ENCODE peak calls at places on chromosome 21, in five cellular contexts. One of them, this sample, is unnamed.
A peak's percentile ranks its signal among the peaks of the same experiment; 100 is the strongest.

GRCh38 chr21:36330904-36331303 is 10.9 kb downstream of the MORC3 start:
- DNase-seq in Peyer's patch: peak; percentile 54
- DNase-seq in Caco-2: peak; percentile 62
- DNase-seq in fibroblast of the aortic adventitia: peak; percentile 71
- DNase-seq in heart right ventricle: peak; percentile 29
- DNase-seq in this sample: no peak

GRCh38 chr21:28793043-28793442 is 199.6 kb downstream of the LTN1 start:
- DNase-seq in Peyer's patch: no peak
- DNase-seq in Caco-2: no peak
- DNase-seq in fibroblast of the aortic adventitia: peak; percentile 88
- DNase-seq in heart right ventricle: no peak
- DNase-seq in this sample: no peak

GRCh38 chr21:27213328-27213727 is 246.4 kb upstream of the ADAMTS5 start:
- DNase-seq in Peyer's patch: no peak
- DNase-seq in Caco-2: no peak
- DNase-seq in fibroblast of the aortic adventitia: peak; percentile 66
- DNase-seq in heart right ventricle: no peak
- DNase-seq in this sample: no peak

GRCh38 chr21:34846601-34847112 is 177.9 kb downstream of the CLIC6 start:
- DNase-seq in Peyer's patch: no peak
- DNase-seq in Caco-2: no peak
- DNase-seq in fibroblast of the aortic adventitia: peak; percentile 49
- DNase-seq in heart right ventricle: no peak
- DNase-seq in this sample: no peak

GRCh38 chr21:31538821-31539220 is 120.7 kb upstream of the SOD1 start:
- DNase-seq in Peyer's patch: no peak
- DNase-seq in Caco-2: no peak
- DNase-seq in fibroblast of the aortic adventitia: no peak
- DNase-seq in heart right ventricle: no peak
- DNase-seq in this sample: no peak

GRCh38 chr21:41147096-41147978 is 20.6 kb upstream of the BACE2 start:
- DNase-seq in Peyer's patch: no peak
- DNase-seq in Caco-2: no peak
- DNase-seq in fibroblast of the aortic adventitia: no peak
- DNase-seq in heart right ventricle: no peak
- DNase-seq in this sample: no peak

GRCh38 chr21:29152936-29153335 is 22.5 kb downstream of the MAP3K7CL start:
- DNase-seq in Peyer's patch: no peak
- DNase-seq in Caco-2: no peak
- DNase-seq in fibroblast of the aortic adventitia: no peak
- DNase-seq in heart right ventricle: no peak
- DNase-seq in this sample: no peak

GRCh38 chr21:31597683-31598082 is 61.8 kb upstream of the SOD1 start:
- DNase-seq in Peyer's patch: no peak
- DNase-seq in Caco-2: no peak
- DNase-seq in fibroblast of the aortic adventitia: no peak
- DNase-seq in heart right ventricle: no peak
- DNase-seq in this sample: no peak

GRCh38 chr21:39084979-39085729 is 98.1 kb downstream of the PSMG1 start:
- DNase-seq in Peyer's patch: no peak
- DNase-seq in Caco-2: no peak
- DNase-seq in fibroblast of the aortic adventitia: no peak
- DNase-seq in heart right ventricle: no peak
- DNase-seq in this sample: no peak

GRCh38 chr21:38498057-38498833 is at the start of gene ERG:
- DNase-seq in Peyer's patch: no peak
- DNase-seq in Caco-2: no peak
- DNase-seq in fibroblast of the aortic adventitia: no peak
- DNase-seq in heart right ventricle: peak; percentile 35
- DNase-seq in this sample: no peak

GRCh38 chr21:31918250-31918775 is 45.5 kb downstream of the HUNK start:
- DNase-seq in Peyer's patch: no peak
- DNase-seq in Caco-2: no peak
- DNase-seq in fibroblast of the aortic adventitia: no peak
- DNase-seq in heart right ventricle: no peak
- DNase-seq in this sample: no peak

GRCh38 chr21:44357064-44357837 is 3.8 kb downstream of the TRPM2 start:
- DNase-seq in Peyer's patch: no peak
- DNase-seq in Caco-2: no peak
- DNase-seq in fibroblast of the aortic adventitia: no peak
- DNase-seq in heart right ventricle: no peak
- DNase-seq in this sample: no peak

GRCh38 chr21:27721675-27722074 is 754.8 kb upstream of the ADAMTS5 start:
- DNase-seq in Peyer's patch: no peak
- DNase-seq in Caco-2: peak; percentile 2
- DNase-seq in fibroblast of the aortic adventitia: no peak
- DNase-seq in heart right ventricle: no peak
- DNase-seq in this sample: no peak

GRCh38 chr21:38126677-38127271 is 130.0 kb upstream of the KCNJ15 start:
- DNase-seq in Peyer's patch: no peak
- DNase-seq in Caco-2: peak; percentile 79
- DNase-seq in fibroblast of the aortic adventitia: peak; percentile 35
- DNase-seq in heart right ventricle: peak; percentile 34
- DNase-seq in this sample: no peak

GRCh38 chr21:39954570-39954969 is 87.3 kb downstream of the PCP4 start:
- DNase-seq in Peyer's patch: no peak
- DNase-seq in Caco-2: no peak
- DNase-seq in fibroblast of the aortic adventitia: no peak
- DNase-seq in heart right ventricle: no peak
- DNase-seq in this sample: no peak

GRCh38 chr21:31363720-31364119 is 19.7 kb upstream of the TIAM1 start:
- DNase-seq in Peyer's patch: no peak
- DNase-seq in Caco-2: no peak
- DNase-seq in fibroblast of the aortic adventitia: no peak
- DNase-seq in heart right ventricle: no peak
- DNase-seq in this sample: no peak

GRCh38 chr21:27314096-27314495 is 347.2 kb upstream of the ADAMTS5 start:
- DNase-seq in Peyer's patch: no peak
- DNase-seq in Caco-2: no peak
- DNase-seq in fibroblast of the aortic adventitia: peak; percentile 20
- DNase-seq in heart right ventricle: no peak
- DNase-seq in this sample: no peak

GRCh38 chr21:26756491-26757159 is 88.6 kb downstream of the ADAMTS1 start:
- DNase-seq in Peyer's patch: no peak
- DNase-seq in Caco-2: no peak
- DNase-seq in fibroblast of the aortic adventitia: peak; percentile 35
- DNase-seq in heart right ventricle: no peak
- DNase-seq in this sample: no peak

GRCh38 chr21:36193200-36193599 is 36.6 kb downstream of the DOP1B start:
- DNase-seq in Peyer's patch: no peak
- DNase-seq in Caco-2: peak; percentile 72
- DNase-seq in fibroblast of the aortic adventitia: no peak
- DNase-seq in heart right ventricle: no peak
- DNase-seq in this sample: no peak

GRCh38 chr21:45817345-45817744 is 164.2 kb upstream of the COL6A1 start:
- DNase-seq in Peyer's patch: no peak
- DNase-seq in Caco-2: no peak
- DNase-seq in fibroblast of the aortic adventitia: no peak
- DNase-seq in heart right ventricle: no peak
- DNase-seq in this sample: no peak

GRCh38 chr21:45819478-45820170 is 161.9 kb upstream of the COL6A1 start:
- DNase-seq in Peyer's patch: no peak
- DNase-seq in Caco-2: no peak
- DNase-seq in fibroblast of the aortic adventitia: no peak
- DNase-seq in heart right ventricle: no peak
- DNase-seq in this sample: no peak

GRCh38 chr21:45816794-45817193 is 164.8 kb upstream of the COL6A1 start:
- DNase-seq in Peyer's patch: no peak
- DNase-seq in Caco-2: no peak
- DNase-seq in fibroblast of the aortic adventitia: no peak
- DNase-seq in heart right ventricle: no peak
- DNase-seq in this sample: no peak

GRCh38 chr21:45818904-45819285 is 162.7 kb upstream of the COL6A1 start:
- DNase-seq in Peyer's patch: no peak
- DNase-seq in Caco-2: no peak
- DNase-seq in fibroblast of the aortic adventitia: peak; percentile 60
- DNase-seq in heart right ventricle: no peak
- DNase-seq in this sample: no peak

GRCh38 chr21:45818276-45818903 is 163.2 kb upstream of the COL6A1 start:
- DNase-seq in Peyer's patch: no peak
- DNase-seq in Caco-2: no peak
- DNase-seq in fibroblast of the aortic adventitia: peak; percentile 71
- DNase-seq in heart right ventricle: no peak
- DNase-seq in this sample: peak; percentile 23
- H3K4me3 ChIP-seq in Peyer's patch: no peak overlapping the region
- H3K4me3 ChIP-seq in Caco-2: no peak overlapping the region
- H3K4me3 ChIP-seq in fibroblast of the aortic adventitia: no peak overlapping the region
- H3K4me3 ChIP-seq in heart right ventricle: no peak overlapping the region
- H3K4me3 ChIP-seq in this sample: no peak overlapping the region

GRCh38 chr21:24045775-24046215 is 1561.5 kb downstream of the MRPL39 start:
- DNase-seq in Peyer's patch: peak; percentile 65
- DNase-seq in Caco-2: peak; percentile 34
- DNase-seq in fibroblast of the aortic adventitia: peak; percentile 78
- DNase-seq in heart right ventricle: peak; percentile 65
- DNase-seq in this sample: peak; percentile 90
- TF ChIP-seq CTCF in Peyer's patch: no peak
- TF ChIP-seq CTCF in Caco-2: peak; percentile 31
- TF ChIP-seq CTCF in fibroblast of the aortic adventitia: peak; percentile 15
- TF ChIP-seq CTCF in heart right ventricle: peak; percentile 10
- TF ChIP-seq CTCF in this sample: peak; percentile 44

DNA sequence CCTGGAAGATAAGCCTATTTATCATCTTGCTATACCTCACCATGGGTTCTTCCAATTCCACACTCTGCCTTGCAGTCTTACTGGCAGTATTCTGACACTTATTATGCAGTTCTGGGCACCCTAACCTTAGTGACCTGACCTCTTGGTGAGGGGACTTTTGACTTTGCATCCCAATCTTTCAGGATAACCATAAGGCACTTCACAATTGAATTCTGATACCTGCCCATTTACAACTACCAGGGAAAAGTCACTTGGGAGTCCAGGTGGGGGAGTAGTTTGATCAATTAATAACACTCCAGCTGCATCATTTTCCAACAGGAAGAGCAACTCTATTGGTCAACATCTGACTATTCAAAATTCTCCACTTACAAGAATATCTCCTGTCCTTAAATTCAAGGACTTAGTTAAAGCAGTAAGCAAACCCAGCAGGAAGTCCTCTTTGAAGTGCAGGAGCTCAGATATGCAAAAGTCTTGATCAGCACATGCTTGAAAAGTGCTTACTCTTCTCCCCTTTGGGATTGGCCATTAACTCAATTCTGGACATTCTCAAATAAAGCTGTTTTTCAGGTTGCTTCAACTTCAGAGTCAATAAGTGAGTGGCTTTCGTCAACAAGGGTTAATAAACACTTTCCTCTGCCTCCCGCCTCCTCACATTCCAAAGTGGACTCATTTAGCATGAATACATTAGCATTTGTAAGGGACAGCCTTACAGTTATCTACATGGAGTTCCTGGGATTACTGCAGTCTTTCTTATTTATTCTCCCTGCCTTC is 177.4 kb upstream of the NRIP1 start:
- DNase-seq in Peyer's patch: no peak
- DNase-seq in Caco-2: peak; percentile 6
- DNase-seq in fibroblast of the aortic adventitia: no peak
- DNase-seq in heart right ventricle: no peak
- DNase-seq in this sample: no peak
- H3K4me3 ChIP-seq in Peyer's patch: no peak overlapping the region
- H3K4me3 ChIP-seq in Caco-2: no peak overlapping the region
- H3K4me3 ChIP-seq in fibroblast of the aortic adventitia: no peak overlapping the region
- H3K4me3 ChIP-seq in heart right ventricle: no peak overlapping the region
- H3K4me3 ChIP-seq in this sample: no peak overlapping the region

GRCh38 chr21:46585191-46585953 is 19.5 kb downstream of the S100B start:
- DNase-seq in Peyer's patch: no peak
- DNase-seq in Caco-2: no peak
- DNase-seq in fibroblast of the aortic adventitia: no peak
- DNase-seq in heart right ventricle: no peak
- DNase-seq in this sample: no peak
- TF ChIP-seq CTCF in Peyer's patch: no peak
- TF ChIP-seq CTCF in Caco-2: no peak
- TF ChIP-seq CTCF in fibroblast of the aortic adventitia: no peak
- TF ChIP-seq CTCF in heart right ventricle: no peak
- TF ChIP-seq CTCF in this sample: no peak

DNA sequence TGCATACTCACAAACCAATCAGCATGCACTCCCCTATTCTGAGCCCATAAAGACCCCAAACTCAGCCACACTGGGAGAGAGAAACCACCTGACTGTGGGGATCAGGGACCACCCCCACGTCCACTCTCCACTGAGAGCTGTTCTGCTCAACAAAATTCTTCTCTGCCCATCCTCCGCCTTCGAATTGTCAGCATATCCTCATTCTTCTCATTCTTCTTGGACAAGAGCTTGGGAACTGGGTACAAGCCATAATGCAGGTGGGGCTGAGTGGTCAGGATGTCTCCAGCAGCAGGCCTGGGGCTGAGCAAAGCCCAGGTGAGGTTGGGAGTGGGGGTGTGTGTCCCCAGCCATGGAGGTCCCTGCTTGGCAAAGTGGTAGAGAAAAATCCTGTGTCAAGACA is 34.6 kb upstream of the IFNGR2 start:
- DNase-seq in Peyer's patch: no peak
- DNase-seq in Caco-2: no peak
- DNase-seq in fibroblast of the aortic adventitia: no peak
- DNase-seq in heart right ventricle: no peak
- DNase-seq in this sample: no peak
- H3K4me3 ChIP-seq in Peyer's patch: no peak overlapping the region
- H3K4me3 ChIP-seq in Caco-2: no peak overlapping the region
- H3K4me3 ChIP-seq in fibroblast of the aortic adventitia: no peak overlapping the region
- H3K4me3 ChIP-seq in heart right ventricle: no peak overlapping the region
- H3K4me3 ChIP-seq in this sample: no peak overlapping the region

DNA sequence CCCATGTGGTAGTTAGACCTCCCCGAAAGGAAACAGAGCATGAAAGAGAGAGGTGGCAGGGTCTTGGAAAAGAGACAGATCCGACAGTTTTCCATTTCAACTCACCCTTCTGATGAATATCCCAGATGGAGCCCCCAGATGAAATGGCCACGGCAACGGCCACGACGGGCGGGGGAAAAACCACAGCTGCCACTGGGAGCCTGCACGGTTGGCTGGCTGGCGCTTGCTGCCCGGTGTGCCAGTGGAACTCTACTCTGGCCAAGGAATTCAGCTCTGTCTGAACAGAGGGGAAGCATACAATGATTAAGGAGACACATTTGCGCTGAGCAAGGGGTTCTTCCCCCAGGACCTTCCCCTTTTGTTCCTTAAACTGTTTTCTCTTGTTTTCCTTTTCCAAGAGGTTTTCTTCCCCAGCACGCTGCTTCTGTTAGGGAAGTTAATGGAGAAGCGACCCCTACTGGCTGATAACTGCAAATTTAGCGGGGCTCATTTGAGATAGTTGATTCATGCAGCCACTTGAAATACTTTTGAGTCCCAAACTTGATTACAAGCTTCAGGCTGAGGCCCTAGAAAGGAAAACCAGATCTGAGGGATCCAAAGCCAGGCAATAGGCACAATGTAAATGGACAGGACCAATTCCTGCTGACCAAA is 1122.5 kb downstream of the NCAM2 start:
- DNase-seq in Peyer's patch: no peak
- DNase-seq in Caco-2: no peak
- DNase-seq in fibroblast of the aortic adventitia: peak; percentile 0
- DNase-seq in heart right ventricle: no peak
- DNase-seq in this sample: no peak
- TF ChIP-seq CTCF in Peyer's patch: no peak
- TF ChIP-seq CTCF in Caco-2: peak; percentile 23
- TF ChIP-seq CTCF in fibroblast of the aortic adventitia: no peak
- TF ChIP-seq CTCF in heart right ventricle: no peak
- TF ChIP-seq CTCF in this sample: no peak